ENCODE peak calls at places on chromosomes 3 and 15, in ten cellular contexts. T is globus pallidus; E is GDM1; L is head of caudate nucleus; X is M059J; D is B cell; U is AG20443; V is DMS53; J is astrocyte of the spinal cord; N is stimulated activated CD4-positive, alpha-beta T cell treated with anti-CD3 and anti-CD28 coated beads, Interleukin-12 subunit alpha, Interleukin-12 subunit beta, amount 100 ng/mL, for 4 hours. Y is an unnamed sample.

GRCh38 chr3:184239710-184240109 is 9.1 kb downstream of the ALG3 start:
- DNase-seq in U (no peak), D (peak; percentile 20), T (no peak), J (no peak), E (no peak), N (no peak), V (no peak), L (no peak), X (no peak), Y (no peak)

GRCh38 chr15:52233405-52233804 is 42.2 kb upstream of the GNB5 start:
- DNase-seq in N (no peak), U (peak; percentile 53), V (no peak), D (peak; percentile 51), X (no peak), T (no peak), J (no peak), L (no peak), E (peak; percentile 38), Y (no peak)

GRCh38 chr15:101654191-101654590 is 2.0 kb upstream of the TM2D3 start:
- DNase-seq in J (no peak), L (no peak), E (no peak), U (no peak), V (no peak), X (no peak), N (no peak), D (no peak), T (no peak), Y (no peak)

GRCh38 chr15:74176262-74177208 is 3.0 kb downstream of the ISLR start:
- DNase-seq in X (no peak), L (no peak), U (no peak), J (peak; percentile 34), V (no peak), N (no peak), E (no peak), D (no peak), T (no peak), Y (peak; percentile 44)

GRCh38 chr15:29937956-29938355 is 115.7 kb upstream of the TJP1 start:
- DNase-seq in U (no peak), V (no peak), N (no peak), L (no peak), T (no peak), J (peak; percentile 71), D (no peak), E (no peak), X (no peak), Y (no peak)

GRCh38 chr3:39101022-39101689 is 6.3 kb downstream of the GORASP1 start:
- DNase-seq in X (peak; percentile 26), J (no peak), U (peak; percentile 80), T (no peak), V (peak; percentile 49), D (peak; percentile 79), L (no peak), E (peak; percentile 32), N (peak; percentile 34), Y (peak; percentile 77)

GRCh38 chr3:189898559-189899153 is 222.0 kb downstream of the P3H2 start:
- DNase-seq in N (no peak), X (no peak), V (no peak), L (no peak), T (no peak), U (no peak), D (no peak), J (no peak), E (no peak), Y (no peak)

GRCh38 chr15:53716909-53717878 is 42.3 kb downstream of the WDR72 start:
- DNase-seq in V (peak; percentile 61), L (no peak), U (no peak), J (peak; percentile 27), T (peak; percentile 14), X (no peak), N (no peak), D (no peak), E (no peak), Y (peak; percentile 21)

GRCh38 chr3:140467104-140467577 is 210.7 kb upstream of the TRIM42 start:
- DNase-seq in J (peak; percentile 14), T (no peak), N (no peak), D (no peak), E (no peak), V (peak; percentile 88), L (no peak), X (peak; percentile 94), U (no peak), Y (no peak)

GRCh38 chr15:68363353-68363752 is 68.6 kb downstream of the ITGA11 start:
- DNase-seq in V (no peak), N (no peak), T (no peak), D (no peak), E (no peak), J (no peak), L (no peak), U (no peak), X (peak; percentile 28), Y (no peak)

GRCh38 chr15:36117394-36117793 is 462.0 kb upstream of the CDIN1 start:
- DNase-seq in J (no peak), D (no peak), X (peak; percentile 2), N (no peak), U (no peak), V (peak; percentile 73), L (no peak), E (no peak), T (no peak), Y (no peak)

GRCh38 chr15:101172421-101173097 is 79.3 kb downstream of the CHSY1 start:
- DNase-seq in V (no peak), N (no peak), D (no peak), T (no peak), L (no peak), X (no peak), E (no peak), J (no peak), U (no peak), Y (no peak)

GRCh38 chr3:105806361-105806760 is 62.5 kb downstream of the CBLB start:
- DNase-seq in L (no peak), T (no peak), X (peak; percentile 96), J (peak; percentile 63), D (no peak), U (peak; percentile 43), E (no peak), N (no peak), V (peak; percentile 18), Y (no peak)

GRCh38 chr15:93088200-93088980 is 621 bp downstream of the RGMA start:
- DNase-seq in V (peak; percentile 62), X (peak; percentile 32), N (peak; percentile 16), D (peak; percentile 59), T (no peak), E (no peak), J (no peak), L (no peak), U (peak; percentile 51), Y (peak; percentile 72)

GRCh38 chr3:189584609-189585008 is 46.6 kb upstream of the TP63 start:
- DNase-seq in E (no peak), J (no peak), X (no peak), V (no peak), N (no peak), T (no peak), U (no peak), L (no peak), D (no peak), Y (no peak)

GRCh38 chr3:162491957-162492356 is 995.3 kb downstream of the OTOL1 start:
- DNase-seq in J (peak; percentile 11), L (no peak), X (no peak), T (no peak), V (no peak), N (no peak), E (no peak), U (no peak), D (no peak), Y (no peak)

GRCh38 chr3:149382518-149382917 is 5.1 kb upstream of the TM4SF1 start:
- DNase-seq in J (no peak), L (no peak), E (no peak), T (no peak), N (no peak), V (no peak), U (no peak), X (no peak), D (no peak), Y (no peak)

GRCh38 chr3:196666001-196666867 is 26.7 kb downstream of the NRROS start:
- DNase-seq in V (peak; percentile 94), X (peak; percentile 93), D (no peak), N (no peak), U (peak; percentile 64), J (peak; percentile 68), T (peak; percentile 41), L (peak; percentile 41), E (no peak), Y (peak; percentile 83)

GRCh38 chr3:144840866-144841265 is 869.2 kb downstream of the DIPK2A start:
- DNase-seq in T (no peak), D (no peak), L (no peak), J (no peak), V (no peak), N (no peak), U (no peak), E (no peak), X (no peak), Y (no peak)

Y was measured in GM23338.